ENCODE peak calls at places on chromosome 18, in four cellular contexts. J is IMR-90, I is ovary, E is cardiac muscle cell. U is an unnamed sample. For H3K27me3, the result is how much of the 10 kb centered on the place peaks cover.

GRCh38 chr18:136433-136832 is 21.9 kb upstream of the USP14 start:
- DNase-seq in J (no peak), I (no peak), E (no peak), U (no peak)

GRCh38 chr18:79750980-79751571 is 46.7 kb upstream of the KCNG2 start:
- DNase-seq in J (no peak), I (no peak), E (no peak), U (no peak)

GRCh38 chr18:37967261-37967660 is 401.7 kb upstream of the CELF4 start:
- DNase-seq in J (no peak), I (no peak), E (no peak), U (no peak)

GRCh38 chr18:72206814-72207213 is 337.3 kb downstream of the CBLN2 start:
- DNase-seq in J (no peak), I (no peak), E (peak), U (no peak)

GRCh38 chr18:60892855-60893254 is 440.4 kb upstream of the CDH20 start:
- DNase-seq in J (no peak), I (no peak), E (no peak), U (peak)

GRCh38 chr18:73924836-73925235 is 222.8 kb downstream of the FBXO15 start:
- DNase-seq in J (peak), I (no peak), E (no peak), U (no peak)

GRCh38 chr18:22451796-22452195 is 34.1 kb upstream of the CTAGE1 start:
- DNase-seq in J (no peak), I (no peak), E (peak), U (no peak)

GRCh38 chr18:26051845-26052244 is 38.6 kb downstream of the SS18 start:
- DNase-seq in J (no peak), I (no peak), E (no peak), U (no peak)

GRCh38 chr18:58721586-58722160 is 50.4 kb downstream of the MALT1 start:
- DNase-seq in J (peak), I (no peak), E (peak), U (no peak)

GRCh38 chr18:498901-499300 is 1.6 kb downstream of the COLEC12 start:
- DNase-seq in J (no peak), I (no peak), E (no peak), U (no peak)

GRCh38 chr18:75201936-75202335 is 7.0 kb downstream of the PTGR3 start:
- DNase-seq in J (no peak), I (no peak), E (no peak), U (no peak)
- H3K27ac ChIP-seq in J (no peak), I (no peak), E (no peak), U (no peak)

GRCh38 chr18:48105317-48105716 is 174.9 kb upstream of the SMAD2 start:
- DNase-seq in J (no peak), I (no peak), E (no peak), U (no peak)

GRCh38 chr18:48108136-48108535 is 177.7 kb upstream of the SMAD2 start:
- DNase-seq in J (no peak), I (no peak), E (no peak), U (no peak)

GRCh38 chr18:48104703-48105102 is 174.2 kb upstream of the SMAD2 start:
- DNase-seq in J (no peak), I (no peak), E (no peak), U (no peak)

GRCh38 chr18:48106976-48107781 is 176.7 kb upstream of the SMAD2 start:
- DNase-seq in J (no peak), I (no peak), E (no peak), U (no peak)

DNA sequence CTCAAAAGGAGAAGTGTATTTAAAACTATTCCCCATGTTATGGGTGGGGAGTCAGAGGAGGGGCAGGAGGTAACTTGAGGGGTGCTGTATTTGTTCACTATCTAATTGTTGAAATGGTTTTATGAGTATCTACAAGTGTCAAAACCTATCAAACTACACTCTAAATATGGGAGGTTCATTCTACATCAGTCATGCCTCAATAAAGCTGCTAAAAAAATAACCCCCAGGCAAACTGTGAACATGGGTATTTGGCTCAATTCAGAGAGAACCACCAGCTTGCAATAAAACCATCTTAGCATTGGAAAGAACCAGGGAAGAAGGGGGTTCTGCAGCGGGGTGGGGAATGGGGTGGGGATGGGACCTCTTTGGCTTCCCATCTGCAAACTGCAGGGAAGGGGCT is 176.0 kb upstream of the SMAD2 start:
- DNase-seq in J (no peak), I (no peak), E (no peak), U (no peak)
- H3K27me3 ChIP-seq in J (under half), I (under half), E (under half), U (under half)

GRCh38 chr18:9135081-9135911 is 1.3 kb upstream of the ANKRD12 start:
- DNase-seq in J (no peak), I (no peak), E (no peak), U (no peak)

GRCh38 chr18:9136315-9137141 is at the start of gene ANKRD12:
- DNase-seq in J (peak), I (peak), E (peak), U (peak)

GRCh38 chr18:9135912-9136314 is 668 bp upstream of the ANKRD12 start:
- DNase-seq in J (peak), I (no peak), E (no peak), U (no peak)

GRCh38 chr18:9139400-9140039 is 2.9 kb downstream of the ANKRD12 start:
- DNase-seq in J (no peak), I (no peak), E (no peak), U (no peak)

DNA sequence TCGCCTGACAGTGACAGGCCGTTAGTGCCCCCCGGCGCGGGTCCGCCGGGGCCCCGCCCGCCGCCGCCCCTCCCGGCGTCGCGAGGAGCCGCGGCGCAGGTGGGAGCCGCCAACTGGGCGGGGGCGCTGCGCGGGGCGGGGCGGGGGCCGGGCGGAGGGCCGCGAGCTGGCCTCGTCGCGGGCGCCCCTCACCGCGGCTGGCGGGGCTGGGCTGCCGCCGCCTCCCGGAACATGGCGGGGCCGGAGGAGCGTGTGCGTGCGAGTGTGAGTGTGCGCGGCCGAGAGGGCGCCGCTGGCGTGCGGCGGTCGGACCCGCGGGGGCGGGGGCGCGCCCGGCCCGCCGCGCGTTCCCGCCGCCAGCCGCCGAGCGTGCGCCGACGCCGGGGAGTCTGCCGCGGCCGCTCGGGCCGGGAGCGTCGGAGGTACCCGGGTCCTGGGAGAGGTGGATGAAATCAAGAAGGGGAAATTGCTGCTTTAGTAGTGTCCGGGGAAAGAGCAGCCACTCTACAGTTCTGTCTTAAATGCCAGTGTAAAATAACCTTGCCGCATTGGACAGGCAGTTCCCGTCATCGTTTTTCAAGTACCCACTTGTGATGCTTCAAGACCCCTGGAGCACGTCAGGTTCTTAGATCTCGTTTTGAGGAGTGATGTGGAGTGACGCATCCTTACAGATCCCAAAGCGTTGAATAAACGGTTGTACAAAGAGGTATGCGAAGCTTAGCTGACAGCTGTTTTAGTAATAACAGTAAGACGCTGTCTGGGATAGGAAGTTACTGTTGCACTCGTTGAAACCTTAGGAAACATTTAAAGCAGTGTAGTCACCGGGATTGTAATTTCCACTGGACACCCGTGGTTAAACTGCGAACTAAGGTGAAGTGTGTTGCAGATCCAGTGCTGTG is 836 bp downstream of the ANKRD12 start:
- DNase-seq in J (peak), I (peak), E (peak), U (peak)
- TF ChIP-seq CTCF in J (no peak), I (no peak), E (no peak), U (no peak)

GRCh38 chr18:48452863-48453323 is 43.7 kb upstream of the ZBTB7C start:
- DNase-seq in J (peak), I (no peak), E (peak), U (no peak)
- H3K27ac ChIP-seq in J (no peak), I (no peak), E (no peak), U (no peak)

U was measured in brain microvascular endothelial cell.